ENCODE peak calls at places on chromosomes 3 and 15, in five cellular contexts. E, X, W, Q and L are unnamed samples.

GRCh38 chr15:58611731-58612676 is 137.5 kb downstream of the ADAM10 start:
- DNase-seq in E (no peak), X (no peak), W (no peak), Q (no peak), L (no peak)

GRCh38 chr15:39397883-39398282 is 183.0 kb upstream of the THBS1 start:
- DNase-seq in E (peak), X (no peak), W (no peak), Q (no peak), L (no peak)

GRCh38 chr3:3853584-3853983 is 54.4 kb downstream of the LRRN1 start:
- DNase-seq in E (no peak), X (no peak), W (no peak), Q (no peak), L (no peak)

GRCh38 chr3:42705039-42705767 is 2.6 kb upstream of the HHATL start:
- DNase-seq in E (no peak), X (no peak), W (no peak), Q (peak), L (no peak)

GRCh38 chr15:82537351-82537908 is 2.8 kb downstream of the RPS17 start:
- DNase-seq in E (peak), X (no peak), W (no peak), Q (no peak), L (no peak)

GRCh38 chr3:141246958-141247301 is 15.3 kb downstream of the PXYLP1 start:
- DNase-seq in E (no peak), X (no peak), W (no peak), Q (no peak), L (no peak)

GRCh38 chr3:10609134-10609533 is 103.7 kb upstream of the ATP2B2 start:
- DNase-seq in E (no peak), X (no peak), W (no peak), Q (peak), L (no peak)

GRCh38 chr15:59278120-59278519 is 71.5 kb downstream of the LDHAL6B start:
- DNase-seq in E (no peak), X (no peak), W (peak), Q (no peak), L (no peak)

GRCh38 chr15:85006201-85006600 is 24.5 kb downstream of the PDE8A start:
- DNase-seq in E (no peak), X (no peak), W (no peak), Q (no peak), L (no peak)

GRCh38 chr3:12138044-12138443 is 20.7 kb downstream of the TIMP4 start:
- DNase-seq in E (peak), X (no peak), W (no peak), Q (no peak), L (peak)

GRCh38 chr3:8405144-8405543 is 96.5 kb upstream of the LMCD1 start:
- DNase-seq in E (no peak), X (no peak), W (no peak), Q (no peak), L (no peak)

GRCh38 chr15:36936652-36937051 is 163.7 kb downstream of the MEIS2 start:
- DNase-seq in E (no peak), X (no peak), W (no peak), Q (no peak), L (no peak)

GRCh38 chr15:31554261-31554660 is 227.6 kb downstream of the KLF13 start:
- DNase-seq in E (no peak), X (no peak), W (no peak), Q (no peak), L (no peak)

GRCh38 chr3:47409688-47410416 is 29.0 kb downstream of the PTPN23 start:
- DNase-seq in E (no peak), X (no peak), W (no peak), Q (no peak), L (no peak)

GRCh38 chr15:44633603-44634002 is 29.9 kb downstream of the SPG11 start:
- DNase-seq in E (no peak), X (no peak), W (no peak), Q (no peak), L (no peak)

GRCh38 chr3:171783086-171783485 is 27.2 kb downstream of the PLD1 start:
- DNase-seq in E (no peak), X (no peak), W (no peak), Q (no peak), L (no peak)

GRCh38 chr15:88627463-88627862 is 6.3 kb downstream of the AEN start:
- DNase-seq in E (no peak), X (no peak), W (no peak), Q (no peak), L (no peak)

GRCh38 chr15:57227899-57228298 is 148.4 kb upstream of the CGNL1 start:
- DNase-seq in E (no peak), X (no peak), W (no peak), Q (peak), L (no peak)

GRCh38 chr3:45583021-45583851 is 11.3 kb upstream of the LIMD1 start:
- DNase-seq in E (no peak), X (no peak), W (peak), Q (peak), L (no peak)

GRCh38 chr3:123878807-123879206 is 5.3 kb downstream of the MYLK start:
- DNase-seq in E (no peak), X (no peak), W (no peak), Q (no peak), L (no peak)

GRCh38 chr3:48410205-48411040 is 19.5 kb downstream of the PLXNB1 start:
- DNase-seq in E (no peak), X (no peak), W (no peak), Q (peak), L (no peak)

GRCh38 chr3:111073186-111073585 is 1.6 kb downstream of the NECTIN3 start:
- DNase-seq in E (no peak), X (no peak), W (no peak), Q (no peak), L (no peak)

GRCh38 chr15:99439524-99439835 is 126.3 kb upstream of the MEF2A start:
- DNase-seq in E (no peak), X (no peak), W (no peak), Q (no peak), L (no peak)

GRCh38 chr3:189167027-189167766 is 4.6 kb upstream of the TPRG1 start:
- DNase-seq in E (no peak), X (no peak), W (no peak), Q (no peak), L (peak)

GRCh38 chr3:81300324-81300927 is 461.0 kb downstream of the GBE1 start:
- DNase-seq in E (no peak), X (no peak), W (peak), Q (no peak), L (no peak)

GRCh38 chr15:64773606-64774555 is 1.5 kb downstream of the RBPMS2 start:
- DNase-seq in E (no peak), X (no peak), W (no peak), Q (peak), L (no peak)

GRCh38 chr3:122714269-122714668 is 33.6 kb downstream of the PARP14 start:
- DNase-seq in E (no peak), X (no peak), W (no peak), Q (no peak), L (no peak)

GRCh38 chr3:11661827-11662226 is 18.1 kb upstream of the VGLL4 start:
- DNase-seq in E (no peak), X (no peak), W (no peak), Q (no peak), L (no peak)

GRCh38 chr3:67531149-67532101 is 123.0 kb downstream of the SUCLG2 start:
- DNase-seq in E (no peak), X (no peak), W (no peak), Q (no peak), L (no peak)

GRCh38 chr3:13621381-13622221 is 72.7 kb downstream of the FBLN2 start:
- DNase-seq in E (no peak), X (no peak), W (no peak), Q (no peak), L (no peak)

GRCh38 chr3:119301001-119301400 is 6.8 kb downstream of the ARHGAP31 start:
- DNase-seq in E (no peak), X (no peak), W (no peak), Q (no peak), L (no peak)

GRCh38 chr15:75733761-75734651 is 21.4 kb upstream of the CSPG4 start:
- DNase-seq in E (no peak), X (no peak), W (no peak), Q (no peak), L (no peak)

GRCh38 chr15:89119489-89120478 is 31.5 kb downstream of the ABHD2 start:
- DNase-seq in E (no peak), X (no peak), W (peak), Q (no peak), L (no peak)

GRCh38 chr15:22895465-22896190 is 57.2 kb downstream of the NIPA2 start:
- DNase-seq in E (peak), X (peak), W (no peak), Q (no peak), L (peak)

GRCh38 chr3:159253860-159254259 is 452.0 kb downstream of the MFSD1 start:
- DNase-seq in E (no peak), X (no peak), W (no peak), Q (no peak), L (no peak)

GRCh38 chr15:76138436-76138835 is 78.7 kb downstream of the TMEM266 start:
- DNase-seq in E (no peak), X (no peak), W (no peak), Q (no peak), L (no peak)

GRCh38 chr3:166606988-166607387 is 769.8 kb upstream of the BCHE start:
- DNase-seq in E (no peak), X (no peak), W (no peak), Q (no peak), L (no peak)

GRCh38 chr3:172659246-172660002 is 51.4 kb downstream of the NCEH1 start:
- DNase-seq in E (no peak), X (no peak), W (no peak), Q (no peak), L (peak)

GRCh38 chr15:59294961-59295741 is 77.5 kb downstream of the MYO1E start:
- DNase-seq in E (no peak), X (no peak), W (no peak), Q (no peak), L (peak)

DNA sequence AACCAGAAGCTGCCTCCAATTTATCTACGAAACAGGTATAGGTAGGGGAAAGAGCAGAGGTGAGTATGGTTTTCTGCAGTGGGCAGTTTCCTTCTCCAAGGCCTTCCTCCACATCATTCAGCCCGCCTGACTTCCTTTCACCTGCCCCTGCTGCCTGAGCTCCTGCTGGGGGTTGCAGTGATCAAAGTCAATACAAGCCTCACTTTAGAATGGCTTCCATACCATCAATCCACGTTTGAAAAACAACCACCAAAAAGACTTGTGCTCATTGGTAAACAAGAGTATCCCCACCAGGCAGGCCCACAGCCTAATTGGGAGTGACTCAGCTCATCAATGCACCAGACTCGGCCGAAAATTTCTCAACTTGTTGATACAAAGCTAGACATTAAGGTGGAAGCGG is 159.9 kb downstream of the MAGI1 start:
- DNase-seq in E (no peak), X (no peak), W (no peak), Q (no peak), L (no peak)
- TF ChIP-seq RAD21 in E (no peak), X (no peak), W (no peak), Q (no peak), L (no peak)

GRCh38 chr15:55937040-55937439 is 56.4 kb downstream of the NEDD4 start:
- DNase-seq in E (no peak), X (no peak), W (no peak), Q (no peak), L (no peak)
- TF ChIP-seq REST in E (no peak), X (no peak), W (no peak), Q (no peak), L (no peak)

DNA sequence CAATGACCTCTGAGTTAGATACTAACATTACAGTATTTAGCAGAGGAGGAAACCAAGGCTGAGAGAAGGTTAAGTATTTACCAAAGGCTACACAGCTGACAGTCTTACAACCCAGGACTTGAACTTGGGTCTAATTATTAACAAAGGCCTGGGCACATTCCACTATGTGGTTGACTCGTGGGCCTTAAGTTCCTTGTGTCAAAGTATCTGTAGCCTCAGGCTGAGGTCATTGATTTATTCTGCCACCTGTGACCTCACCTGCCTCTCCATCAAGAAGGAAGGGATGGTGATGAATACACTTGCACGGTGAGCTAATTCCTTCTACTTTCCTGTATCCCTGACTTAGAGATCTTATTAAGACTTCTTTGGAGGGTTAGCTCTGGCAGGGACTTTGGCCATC is 19.8 kb upstream of the LRRC58 start:
- DNase-seq in E (no peak), X (no peak), W (peak), Q (no peak), L (no peak)
- TF ChIP-seq JUND in E (no peak), X (no peak), W (no peak), Q (no peak), L (no peak)

GRCh38 chr3:58101499-58102370 is 93.5 kb downstream of the FLNB start:
- DNase-seq in E (no peak), X (no peak), W (peak), Q (no peak), L (no peak)
- TF ChIP-seq RAD21 in E (no peak), X (no peak), W (peak), Q (no peak), L (no peak)

GRCh38 chr3:52432631-52433030 is 12.3 kb downstream of the SEMA3G start:
- DNase-seq in E (no peak), X (no peak), W (no peak), Q (no peak), L (no peak)

GRCh38 chr3:52434491-52435115 is 10.3 kb downstream of the SEMA3G start:
- DNase-seq in E (no peak), X (no peak), W (no peak), Q (peak), L (no peak)

GRCh38 chr3:52435246-52436101 is 9.4 kb downstream of the SEMA3G start:
- DNase-seq in E (no peak), X (no peak), W (no peak), Q (peak), L (no peak)

GRCh38 chr3:52433328-52434060 is 11.4 kb downstream of the SEMA3G start:
- DNase-seq in E (no peak), X (no peak), W (no peak), Q (peak), L (no peak)

GRCh38 chr3:52434080-52434479 is 10.8 kb downstream of the SEMA3G start:
- DNase-seq in E (no peak), X (no peak), W (no peak), Q (no peak), L (no peak)
- TF ChIP-seq REST in E (no peak), X (no peak), W (no peak), Q (no peak), L (no peak)

DNA sequence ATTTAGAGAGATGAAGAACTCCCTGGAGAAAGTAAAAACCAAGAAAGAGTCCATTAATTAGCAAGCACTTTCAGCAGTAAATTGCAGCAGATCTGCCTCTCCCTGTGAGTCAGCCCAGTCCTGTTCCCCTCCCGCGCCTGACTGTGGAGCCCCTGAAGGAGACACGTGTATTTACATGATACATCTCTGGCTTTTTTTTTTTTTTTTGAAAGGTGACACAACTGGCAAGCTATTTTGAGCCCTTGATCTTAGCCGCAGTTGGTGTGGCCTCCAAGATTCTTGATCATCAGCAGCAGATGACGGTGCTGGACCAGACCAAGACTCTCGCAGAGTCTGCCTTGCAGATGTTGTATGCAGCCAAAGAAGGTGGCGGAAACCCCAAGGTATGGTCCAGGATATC is 271.8 kb upstream of the TPM1 start:
- DNase-seq in E (no peak), X (no peak), W (no peak), Q (no peak), L (peak)
- TF ChIP-seq JUND in E (no peak), X (no peak), W (no peak), Q (peak), L (peak)

GRCh38 chr3:179074656-179075055 is 3.0 kb upstream of the ZMAT3 start:
- DNase-seq in E (peak), X (no peak), W (no peak), Q (no peak), L (no peak)
- TF ChIP-seq RAD21 in E (no peak), X (no peak), W (no peak), Q (no peak), L (no peak)

GRCh38 chr3:138686771-138687221 is 78.2 kb downstream of the FAIM start:
- DNase-seq in E (no peak), X (peak), W (peak), Q (no peak), L (no peak)
- TF ChIP-seq REST in E (no peak), X (no peak), W (no peak), Q (no peak), L (no peak)